ENCODE peak calls at places on chromosomes 11 and 22, in six cellular contexts. One of them, this sample, is unnamed.

GRCh38 chr11:108906329-108906728 is 241.5 kb downstream of the DDX10 start:
- DNase-seq in RKO: peak
- DNase-seq in WTC11: no peak
- DNase-seq in nephron progenitor cell: no peak
- DNase-seq in NCI-H1930: no peak
- DNase-seq in NAMALWA: no peak
- DNase-seq in this sample: peak

GRCh38 chr11:87972133-87972532 is 203.1 kb downstream of the RAB38 start:
- DNase-seq in NCI-H1930: no peak
- DNase-seq in RKO: no peak
- DNase-seq in WTC11: no peak
- DNase-seq in nephron progenitor cell: no peak
- DNase-seq in NAMALWA: no peak
- DNase-seq in this sample: no peak

GRCh38 chr11:32173435-32173834 is 82.6 kb downstream of the RCN1 start:
- DNase-seq in NAMALWA: peak
- DNase-seq in nephron progenitor cell: peak
- DNase-seq in NCI-H1930: no peak
- DNase-seq in WTC11: peak
- DNase-seq in RKO: peak
- DNase-seq in this sample: peak

GRCh38 chr11:10328314-10329090 is 23.6 kb downstream of the ADM start:
- DNase-seq in NAMALWA: no peak
- DNase-seq in nephron progenitor cell: no peak
- DNase-seq in NCI-H1930: no peak
- DNase-seq in WTC11: no peak
- DNase-seq in RKO: peak
- DNase-seq in this sample: peak

GRCh38 chr22:22891139-22891621 is 3.6 kb downstream of the IGLL5 start:
- DNase-seq in RKO: no peak
- DNase-seq in WTC11: no peak
- DNase-seq in NAMALWA: no peak
- DNase-seq in nephron progenitor cell: no peak
- DNase-seq in NCI-H1930: no peak
- DNase-seq in this sample: no peak

GRCh38 chr11:68002943-68003845 is 703 bp downstream of the UNC93B1 start:
- DNase-seq in WTC11: peak
- DNase-seq in nephron progenitor cell: peak
- DNase-seq in NAMALWA: peak
- DNase-seq in NCI-H1930: no peak
- DNase-seq in RKO: no peak
- DNase-seq in this sample: no peak

GRCh38 chr11:120807414-120808150 is 216.3 kb upstream of the TBCEL start:
- DNase-seq in NAMALWA: no peak
- DNase-seq in nephron progenitor cell: no peak
- DNase-seq in RKO: peak
- DNase-seq in WTC11: no peak
- DNase-seq in NCI-H1930: no peak
- DNase-seq in this sample: peak

GRCh38 chr22:39176067-39176621 is 23.7 kb upstream of the CBX7 start:
- DNase-seq in nephron progenitor cell: peak
- DNase-seq in WTC11: peak
- DNase-seq in RKO: no peak
- DNase-seq in NCI-H1930: no peak
- DNase-seq in NAMALWA: no peak
- DNase-seq in this sample: peak

GRCh38 chr11:3201677-3202181 is 16.9 kb downstream of the MRGPRG start:
- DNase-seq in WTC11: no peak
- DNase-seq in NAMALWA: no peak
- DNase-seq in NCI-H1930: no peak
- DNase-seq in RKO: no peak
- DNase-seq in nephron progenitor cell: no peak
- DNase-seq in this sample: no peak

GRCh38 chr22:42511401-42511891 is 8.2 kb downstream of the RRP7A start:
- DNase-seq in nephron progenitor cell: no peak
- DNase-seq in NCI-H1930: no peak
- DNase-seq in RKO: no peak
- DNase-seq in NAMALWA: peak
- DNase-seq in WTC11: no peak
- DNase-seq in this sample: no peak

GRCh38 chr11:97739892-97740782 is 1280.6 kb upstream of the CNTN5 start:
- DNase-seq in nephron progenitor cell: no peak
- DNase-seq in NAMALWA: no peak
- DNase-seq in NCI-H1930: no peak
- DNase-seq in WTC11: no peak
- DNase-seq in RKO: no peak
- DNase-seq in this sample: peak

GRCh38 chr11:103735497-103736032 is 300.9 kb upstream of the DDI1 start:
- DNase-seq in RKO: no peak
- DNase-seq in WTC11: no peak
- DNase-seq in nephron progenitor cell: no peak
- DNase-seq in NAMALWA: no peak
- DNase-seq in NCI-H1930: no peak
- DNase-seq in this sample: no peak

GRCh38 chr11:36405585-36406367 is 104.3 kb downstream of the TRAF6 start:
- DNase-seq in RKO: no peak
- DNase-seq in nephron progenitor cell: no peak
- DNase-seq in NAMALWA: no peak
- DNase-seq in NCI-H1930: no peak
- DNase-seq in WTC11: no peak
- DNase-seq in this sample: no peak

GRCh38 chr11:95989780-95990179 is 65.9 kb upstream of the MTMR2 start:
- DNase-seq in nephron progenitor cell: no peak
- DNase-seq in NAMALWA: no peak
- DNase-seq in RKO: no peak
- DNase-seq in NCI-H1930: no peak
- DNase-seq in WTC11: no peak
- DNase-seq in this sample: no peak

GRCh38 chr11:102955624-102956023 is at the start of gene MMP13:
- DNase-seq in RKO: no peak
- DNase-seq in NCI-H1930: no peak
- DNase-seq in NAMALWA: no peak
- DNase-seq in nephron progenitor cell: no peak
- DNase-seq in WTC11: no peak
- DNase-seq in this sample: no peak

GRCh38 chr11:76745561-76746207 is 37.5 kb upstream of the TSKU start:
- DNase-seq in NAMALWA: no peak
- DNase-seq in NCI-H1930: no peak
- DNase-seq in WTC11: no peak
- DNase-seq in RKO: no peak
- DNase-seq in nephron progenitor cell: no peak
- DNase-seq in this sample: no peak

GRCh38 chr11:71423181-71423790 is 24.9 kb downstream of the DHCR7 start:
- DNase-seq in RKO: no peak
- DNase-seq in NAMALWA: no peak
- DNase-seq in NCI-H1930: no peak
- DNase-seq in nephron progenitor cell: no peak
- DNase-seq in WTC11: no peak
- DNase-seq in this sample: no peak

GRCh38 chr11:107957109-107957588 is 28.9 kb downstream of the RAB39A start:
- DNase-seq in NCI-H1930: no peak
- DNase-seq in NAMALWA: peak
- DNase-seq in nephron progenitor cell: no peak
- DNase-seq in RKO: no peak
- DNase-seq in WTC11: no peak
- DNase-seq in this sample: no peak

GRCh38 chr11:78868563-78868962 is 293.9 kb upstream of the NARS2 start:
- DNase-seq in nephron progenitor cell: no peak
- DNase-seq in NCI-H1930: no peak
- DNase-seq in NAMALWA: no peak
- DNase-seq in WTC11: no peak
- DNase-seq in RKO: no peak
- DNase-seq in this sample: no peak

GRCh38 chr11:130037881-130038601 is 31.7 kb upstream of the APLP2 start:
- DNase-seq in RKO: peak
- DNase-seq in NAMALWA: no peak
- DNase-seq in nephron progenitor cell: no peak
- DNase-seq in WTC11: no peak
- DNase-seq in NCI-H1930: no peak
- DNase-seq in this sample: peak

GRCh38 chr11:35796542-35796941 is 134.0 kb downstream of the TRIM44 start:
- DNase-seq in nephron progenitor cell: no peak
- DNase-seq in RKO: peak
- DNase-seq in NCI-H1930: no peak
- DNase-seq in NAMALWA: no peak
- DNase-seq in WTC11: no peak
- DNase-seq in this sample: no peak

GRCh38 chr11:90448280-90448679 is 225.4 kb upstream of the CHORDC1 start:
- DNase-seq in NAMALWA: no peak
- DNase-seq in WTC11: no peak
- DNase-seq in nephron progenitor cell: no peak
- DNase-seq in RKO: no peak
- DNase-seq in NCI-H1930: no peak
- DNase-seq in this sample: no peak

GRCh38 chr22:28105988-28106387 is 186.9 kb upstream of the PITPNB start:
- DNase-seq in NAMALWA: no peak
- DNase-seq in RKO: no peak
- DNase-seq in WTC11: no peak
- DNase-seq in NCI-H1930: no peak
- DNase-seq in nephron progenitor cell: peak
- DNase-seq in this sample: no peak

GRCh38 chr11:45238724-45239123 is 47.4 kb downstream of the SYT13 start:
- DNase-seq in NCI-H1930: no peak
- DNase-seq in WTC11: no peak
- DNase-seq in nephron progenitor cell: no peak
- DNase-seq in RKO: peak
- DNase-seq in NAMALWA: no peak
- DNase-seq in this sample: peak

GRCh38 chr11:111000400-111001090 is 245.0 kb upstream of the POU2AF2 start:
- DNase-seq in NCI-H1930: no peak
- DNase-seq in nephron progenitor cell: no peak
- DNase-seq in NAMALWA: no peak
- DNase-seq in RKO: no peak
- DNase-seq in WTC11: no peak
- DNase-seq in this sample: no peak

GRCh38 chr11:21723681-21724080 is 469.2 kb upstream of the ANO5 start:
- DNase-seq in nephron progenitor cell: no peak
- DNase-seq in WTC11: no peak
- DNase-seq in RKO: no peak
- DNase-seq in NAMALWA: no peak
- DNase-seq in NCI-H1930: peak
- DNase-seq in this sample: no peak

GRCh38 chr11:47179655-47179991 is 2.9 kb upstream of the ARFGAP2 start:
- DNase-seq in NAMALWA: peak
- DNase-seq in NCI-H1930: no peak
- DNase-seq in RKO: peak
- DNase-seq in nephron progenitor cell: peak
- DNase-seq in WTC11: peak
- DNase-seq in this sample: no peak

GRCh38 chr22:42336527-42337227 is 66.2 kb upstream of the TCF20 start:
- DNase-seq in nephron progenitor cell: no peak
- DNase-seq in NAMALWA: no peak
- DNase-seq in RKO: no peak
- DNase-seq in WTC11: no peak
- DNase-seq in NCI-H1930: no peak
- DNase-seq in this sample: no peak

GRCh38 chr11:103849366-103849765 is 187.1 kb upstream of the DDI1 start:
- DNase-seq in NAMALWA: no peak
- DNase-seq in nephron progenitor cell: no peak
- DNase-seq in NCI-H1930: no peak
- DNase-seq in WTC11: no peak
- DNase-seq in RKO: no peak
- DNase-seq in this sample: no peak

GRCh38 chr22:43464809-43465208 is 53.0 kb downstream of the MPPED1 start:
- DNase-seq in NAMALWA: no peak
- DNase-seq in WTC11: no peak
- DNase-seq in nephron progenitor cell: no peak
- DNase-seq in NCI-H1930: no peak
- DNase-seq in RKO: no peak
- DNase-seq in this sample: no peak

This sample was measured in Caki2.